ENCODE peak calls at places on chromosomes 7 and 10, in nine cellular contexts. Z, O, X, J, H, W, M, S and I are unnamed samples.

GRCh38 chr10:104109908-104110662 is 11.9 kb upstream of the SFR1 start:
- DNase-seq in W (no peak), X (no peak), O (no peak), H (peak), M (no peak), S (no peak), J (no peak), Z (no peak), I (no peak)

GRCh38 chr7:99278180-99278579 is 5.5 kb downstream of the MYH16 start:
- DNase-seq in O (no peak), X (no peak), M (peak), Z (no peak), S (no peak), H (no peak), J (no peak), W (no peak), I (no peak)

GRCh38 chr7:95631545-95631944 is 35.2 kb upstream of the PDK4 start:
- DNase-seq in J (no peak), M (no peak), S (no peak), H (peak), X (no peak), W (no peak), O (no peak), Z (no peak), I (no peak)

GRCh38 chr10:92699518-92700272 is 9.9 kb downstream of the HHEX start:
- DNase-seq in H (no peak), S (no peak), M (peak), W (peak), Z (no peak), J (no peak), O (peak), X (peak), I (peak)

GRCh38 chr10:82267014-82267413 is 392.0 kb downstream of the NRG3 start:
- DNase-seq in X (no peak), J (no peak), H (no peak), W (no peak), M (no peak), O (no peak), S (no peak), Z (no peak), I (no peak)

GRCh38 chr10:27252267-27253000 is 11.8 kb upstream of the ACBD5 start:
- DNase-seq in J (peak), O (peak), W (peak), M (peak), Z (peak), S (no peak), X (peak), H (peak), I (peak)

GRCh38 chr10:132407846-132408278 is 10.9 kb downstream of the PWWP2B start:
- DNase-seq in Z (no peak), M (peak), S (no peak), O (no peak), X (no peak), W (no peak), H (peak), J (no peak), I (no peak)

GRCh38 chr7:31104361-31105255 is 52.5 kb downstream of the ADCYAP1R1 start:
- DNase-seq in H (no peak), X (no peak), S (no peak), O (peak), W (no peak), J (no peak), Z (no peak), M (no peak), I (no peak)

GRCh38 chr10:103192089-103192450 is 1.0 kb downstream of the NT5C2 start:
- DNase-seq in M (no peak), O (no peak), J (no peak), W (no peak), Z (no peak), S (no peak), H (peak), X (peak), I (no peak)

GRCh38 chr10:66587680-66588050 is 338.2 kb upstream of the LRRTM3 start:
- DNase-seq in W (no peak), X (no peak), J (no peak), O (no peak), M (no peak), S (no peak), H (no peak), Z (no peak), I (no peak)

GRCh38 chr7:123433665-123434064 is 100.7 kb downstream of the IQUB start:
- DNase-seq in O (no peak), J (no peak), W (no peak), S (no peak), X (no peak), M (no peak), H (no peak), Z (no peak), I (no peak)

GRCh38 chr10:12628964-12629766 is 279.8 kb downstream of the CAMK1D start:
- DNase-seq in W (no peak), X (no peak), O (no peak), J (no peak), H (no peak), M (no peak), S (no peak), Z (no peak), I (no peak)

GRCh38 chr7:155069992-155070827 is at the start of gene HTR5A:
- DNase-seq in X (peak), W (peak), Z (peak), M (peak), J (peak), H (peak), S (peak), O (peak), I (peak)

GRCh38 chr10:88091490-88092061 is 228.2 kb downstream of the PTEN start:
- DNase-seq in S (no peak), H (no peak), Z (peak), M (no peak), O (peak), W (peak), X (peak), J (peak), I (peak)

GRCh38 chr10:44696496-44696895 is 214.6 kb upstream of the TMEM72 start:
- DNase-seq in X (no peak), Z (no peak), S (no peak), M (no peak), H (peak), O (no peak), W (no peak), J (no peak), I (no peak)

GRCh38 chr7:1939434-1940401 is 269.6 kb downstream of the ELFN1 start:
- DNase-seq in M (no peak), S (no peak), J (no peak), O (peak), X (no peak), Z (peak), H (no peak), W (peak), I (peak)

GRCh38 chr10:97327348-97328294 is 6.9 kb downstream of the FRAT2 start:
- DNase-seq in X (no peak), S (no peak), J (no peak), O (no peak), M (peak), Z (no peak), H (no peak), W (no peak), I (no peak)

GRCh38 chr10:84008878-84009277 is 130.4 kb upstream of the GHITM start:
- DNase-seq in M (peak), O (peak), H (no peak), S (no peak), Z (no peak), J (no peak), X (peak), W (peak), I (peak)

GRCh38 chr7:134777908-134778580 is 1.4 kb upstream of the CALD1 start:
- DNase-seq in W (no peak), O (no peak), J (no peak), Z (no peak), M (no peak), X (no peak), S (no peak), H (peak), I (no peak)

GRCh38 chr10:4984971-4985594 is 18.6 kb downstream of the AKR1C2 start:
- DNase-seq in O (no peak), H (peak), S (no peak), Z (no peak), J (no peak), X (no peak), W (no peak), M (no peak), I (no peak)

GRCh38 chr7:4080013-4080412 is 602.1 kb upstream of the FOXK1 start:
- DNase-seq in H (no peak), Z (no peak), W (no peak), O (no peak), J (no peak), X (no peak), S (no peak), M (no peak), I (no peak)

GRCh38 chr7:139720186-139720585 is 57.6 kb downstream of the HIPK2 start:
- DNase-seq in M (no peak), Z (no peak), X (no peak), O (no peak), H (no peak), W (no peak), J (no peak), S (no peak), I (no peak)

GRCh38 chr7:155921804-155922506 is 109.7 kb upstream of the SHH start:
- DNase-seq in O (peak), S (no peak), M (peak), X (no peak), Z (no peak), J (no peak), H (no peak), W (no peak), I (no peak)

GRCh38 chr10:70849582-70850016 is 33.9 kb downstream of the SGPL1 start:
- DNase-seq in Z (no peak), H (peak), X (no peak), W (no peak), M (no peak), J (no peak), S (no peak), O (no peak), I (no peak)

GRCh38 chr7:44762300-44762699 is 13.7 kb downstream of the ZMIZ2 start:
- DNase-seq in X (no peak), W (no peak), H (no peak), S (no peak), M (peak), J (no peak), Z (no peak), O (no peak), I (no peak)

GRCh38 chr7:79590571-79591274 is 137.3 kb upstream of the MAGI2 start:
- DNase-seq in X (no peak), M (no peak), O (no peak), J (no peak), S (no peak), H (peak), W (no peak), Z (no peak), I (no peak)

GRCh38 chr7:157438121-157439025 is 101.6 kb downstream of the DNAJB6 start:
- DNase-seq in H (no peak), W (no peak), Z (no peak), S (no peak), J (no peak), O (peak), X (no peak), M (no peak), I (no peak)

GRCh38 chr10:3781458-3782098 is 3.4 kb downstream of the KLF6 start:
- DNase-seq in W (peak), Z (no peak), M (peak), O (peak), J (no peak), S (no peak), H (peak), X (no peak), I (peak)

GRCh38 chr10:129445445-129445844 is 21.6 kb upstream of the MGMT start:
- DNase-seq in J (no peak), M (no peak), H (no peak), Z (no peak), W (no peak), X (no peak), O (no peak), S (no peak), I (no peak)

GRCh38 chr10:114751856-114752255 is 69.7 kb upstream of the FHIP2A start:
- DNase-seq in W (no peak), Z (no peak), O (no peak), H (peak), J (no peak), M (no peak), X (no peak), S (no peak), I (no peak)

GRCh38 chr7:28207486-28208158 is 27.0 kb upstream of the JAZF1 start:
- DNase-seq in W (no peak), X (peak), O (no peak), S (no peak), M (no peak), J (no peak), Z (no peak), H (peak), I (no peak)

GRCh38 chr7:30598121-30598876 is 3.6 kb downstream of the GARS1 start:
- DNase-seq in M (no peak), X (no peak), Z (no peak), J (no peak), S (no peak), O (no peak), W (no peak), H (peak), I (no peak)